ENCODE peak calls at places on chromosomes 16 and 17, in four cellular contexts. C is CD4-positive, alpha-beta memory T cell; W is right lobe of liver; Q is aorta. Z is an unnamed sample.

GRCh38 chr16:978403-978802 is 3.2 kb upstream of the SOX8 start:
- DNase-seq in C (no peak), Q (peak; percentile 42), W (no peak), Z (no peak)

GRCh38 chr17:37111329-37111728 is 162.6 kb downstream of the AATF start:
- DNase-seq in Q (no peak), C (no peak), W (no peak), Z (no peak)

GRCh38 chr17:68036304-68037147 is 991 bp downstream of the KPNA2 start:
- DNase-seq in C (no peak), W (no peak), Q (no peak), Z (no peak)

GRCh38 chr17:58669853-58670252 is 22.0 kb downstream of the TEX14 start:
- DNase-seq in Q (no peak), W (no peak), C (no peak), Z (no peak)

GRCh38 chr17:13230908-13231307 is 213.1 kb upstream of the ELAC2 start:
- DNase-seq in W (no peak), C (no peak), Q (no peak), Z (no peak)

GRCh38 chr17:80866050-80866793 is 125.4 kb upstream of the CHMP6 start:
- DNase-seq in Q (peak; percentile 81), C (peak; percentile 51), W (peak; percentile 60), Z (peak; percentile 28)

GRCh38 chr16:54930034-54930938 is at the start of gene IRX5:
- DNase-seq in C (peak; percentile 20), Q (peak; percentile 94), W (peak; percentile 89), Z (peak; percentile 30)

GRCh38 chr16:46690281-46691178 is 1.1 kb downstream of the ORC6 start:
- DNase-seq in W (peak; percentile 34), Q (no peak), C (no peak), Z (no peak)

GRCh38 chr17:9684955-9685621 is 39.8 kb downstream of the USP43 start:
- DNase-seq in Q (no peak), W (no peak), C (no peak), Z (no peak)

GRCh38 chr17:76872221-76872873 is 4.1 kb downstream of the MGAT5B start:
- DNase-seq in C (no peak), Q (no peak), W (no peak), Z (no peak)

GRCh38 chr16:50037791-50038190 is 12.8 kb downstream of the CNEP1R1 start:
- DNase-seq in Q (no peak), W (no peak), C (no peak), Z (no peak)

GRCh38 chr17:50977487-50978159 is 111.5 kb upstream of the TOB1 start:
- DNase-seq in C (no peak), W (no peak), Q (no peak), Z (no peak)

DNA sequence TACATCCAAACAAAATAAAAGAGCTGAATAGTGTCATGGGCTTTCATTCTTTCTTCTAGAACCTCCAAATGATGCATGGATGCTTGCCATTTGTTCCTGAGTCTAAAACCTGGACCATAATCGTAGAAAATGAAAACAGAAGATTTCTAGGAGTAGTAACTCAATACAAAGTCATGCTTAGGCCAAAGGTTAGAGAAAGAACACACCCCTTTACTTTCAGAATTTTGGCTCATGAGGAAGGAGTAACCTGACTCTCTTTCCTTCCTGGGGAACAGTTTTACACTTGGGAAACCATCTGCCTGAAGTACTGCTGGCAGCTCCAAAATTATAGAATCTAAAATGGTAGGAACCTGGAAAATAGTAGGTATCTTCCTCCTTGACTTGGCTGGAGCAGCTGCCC is 137.2 kb downstream of the SNX11 start:
- DNase-seq in W (no peak), C (no peak), Q (no peak), Z (no peak)
- H3K4me3 ChIP-seq in W (no peak overlapping the region), C (no peak overlapping the region), Q (no peak overlapping the region), Z (no peak overlapping the region)

GRCh38 chr16:77877712-77878111 is 89.3 kb downstream of the VAT1L start:
- DNase-seq in W (no peak), Q (no peak), C (no peak), Z (no peak)
- H3K27ac ChIP-seq in W (no peak overlapping the region), Q (no peak overlapping the region), C (no peak overlapping the region), Z (no peak overlapping the region)

DNA sequence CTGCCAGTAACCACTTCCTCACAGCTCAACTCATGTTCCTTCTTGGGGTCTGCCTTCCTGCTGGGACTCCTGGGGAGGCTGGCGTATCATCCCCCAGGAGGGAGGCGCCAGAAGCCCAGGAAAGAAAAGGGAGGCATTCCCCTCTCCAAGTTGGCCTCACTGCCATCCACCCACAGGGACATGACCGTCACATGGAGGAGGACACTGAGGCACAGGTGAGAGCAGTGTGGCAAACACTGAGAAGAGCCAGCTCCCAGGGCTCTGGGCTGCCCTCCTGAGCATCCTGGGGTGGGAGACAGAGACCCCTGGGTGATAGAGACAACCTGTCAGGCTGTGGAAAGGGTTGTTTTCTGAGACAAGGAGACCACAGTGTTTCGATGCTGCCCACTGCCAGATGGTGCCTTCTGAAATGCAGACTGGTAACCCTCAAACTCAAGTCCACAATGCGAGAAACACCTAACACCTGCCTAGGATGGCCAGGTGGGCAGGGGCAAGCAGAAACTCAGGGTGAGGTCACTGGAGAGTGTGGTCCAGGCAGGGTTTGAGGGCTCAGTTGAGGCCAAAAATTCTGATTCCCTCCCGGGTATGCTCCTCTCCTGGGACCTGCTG is 1722.1 kb downstream of the TP53TG3F start:
- DNase-seq in C (no peak), Q (no peak), W (no peak), Z (no peak)
- H3K9me3 ChIP-seq in C (no peaks in the 10 kb centered on the region), Q (no peaks in the 10 kb centered on the region), W (no peaks in the 10 kb centered on the region), Z (no peaks in the 10 kb centered on the region)

GRCh38 chr17:44759916-44760243 is 1.1 kb downstream of the ADAM11 start:
- DNase-seq in Q (no peak), W (no peak), C (no peak), Z (no peak)
- H3K4me3 ChIP-seq in Q (no peak overlapping the region), W (no peak overlapping the region), C (no peak overlapping the region), Z (no peak overlapping the region)

GRCh38 chr16:16007743-16008111 is 58.3 kb downstream of the ABCC1 start:
- DNase-seq in C (no peak), W (no peak), Q (no peak), Z (no peak)
- H3K27ac ChIP-seq in C (no peak overlapping the region), W (no peak overlapping the region), Q (no peak overlapping the region), Z (peak overlapping the region; percentile 24)

Z was measured in CD4-positive, CD25-positive, alpha-beta regulatory T cell.